ENCODE peak calls at places on chromosomes 16 and 17, in five cellular contexts. O is neural progenitor cell; U is left colon; L is choroid plexus epithelial cell; J is activated T-cell treated with anti-CD3 and anti-CD28 coated beads, Interleukin-2, amount 50 U/mL, for 4 hours. B is an unnamed sample.

GRCh38 chr17:81163051-81163695 is 2.1 kb upstream of the PVALEF start:
- DNase-seq in O (no peak), U (no peak), L (no peak), J (no peak), B (no peak)

GRCh38 chr17:8140058-8140412 is 12.2 kb downstream of the PER1 start:
- DNase-seq in O (no peak), U (no peak), L (no peak), J (no peak), B (peak)

GRCh38 chr17:64084086-64084939 is 45.6 kb downstream of the ERN1 start:
- DNase-seq in O (no peak), U (peak), L (no peak), J (no peak), B (peak)

GRCh38 chr16:10728035-10728462 is 15.6 kb upstream of the NUBP1 start:
- DNase-seq in O (no peak), U (no peak), L (no peak), J (no peak), B (no peak)

GRCh38 chr16:85611455-85612190 is 1.5 kb upstream of the GSE1 start:
- DNase-seq in O (peak), U (peak), L (peak), J (peak), B (no peak)

GRCh38 chr17:17963694-17964436 is 8.3 kb downstream of the TOM1L2 start:
- DNase-seq in O (no peak), U (no peak), L (no peak), J (no peak), B (no peak)

GRCh38 chr16:49688298-49688697 is 167.6 kb downstream of the ZNF423 start:
- DNase-seq in O (no peak), U (no peak), L (no peak), J (no peak), B (no peak)

GRCh38 chr16:10067406-10067805 is 114.8 kb downstream of the GRIN2A start:
- DNase-seq in O (no peak), U (no peak), L (no peak), J (no peak), B (no peak)

GRCh38 chr17:27529230-27529796 is 73.1 kb downstream of the KSR1 start:
- DNase-seq in O (no peak), U (no peak), L (peak), J (no peak), B (peak)

GRCh38 chr16:11328172-11329079 is 16.8 kb upstream of the RMI2 start:
- DNase-seq in O (peak), U (peak), L (peak), J (peak), B (peak)

GRCh38 chr16:65621640-65622039 is 499.8 kb upstream of the CDH11 start:
- DNase-seq in O (no peak), U (no peak), L (peak), J (no peak), B (no peak)

GRCh38 chr17:81119223-81120148 is 45.8 kb upstream of the PVALEF start:
- DNase-seq in O (peak), U (peak), L (peak), J (peak), B (peak)

GRCh38 chr16:82405696-82406095 is 221.1 kb upstream of the CDH13 start:
- DNase-seq in O (no peak), U (no peak), L (no peak), J (no peak), B (no peak)

GRCh38 chr17:55536205-55536604 is 25.0 kb upstream of the SMIM36 start:
- DNase-seq in O (no peak), U (no peak), L (no peak), J (no peak), B (no peak)

GRCh38 chr16:27242868-27243590 is 25.5 kb downstream of the NSMCE1 start:
- DNase-seq in O (peak), U (peak), L (peak), J (no peak), B (peak)

GRCh38 chr17:33200587-33200986 is 92.5 kb downstream of the ASIC2 start:
- DNase-seq in O (no peak), U (no peak), L (no peak), J (no peak), B (no peak)

GRCh38 chr17:44269118-44269794 is 1.3 kb upstream of the SLC4A1 start:
- DNase-seq in O (no peak), U (no peak), L (no peak), J (no peak), B (no peak)

GRCh38 chr17:5035356-5035755 is at the start of gene SLC52A1:
- DNase-seq in O (peak), U (no peak), L (no peak), J (no peak), B (no peak)

GRCh38 chr16:11105038-11105903 is 150.7 kb downstream of the SOCS1 start:
- DNase-seq in O (no peak), U (no peak), L (peak), J (no peak), B (no peak)

GRCh38 chr16:58085584-58086251 is 43.5 kb downstream of the CFAP20 start:
- DNase-seq in O (no peak), U (no peak), L (no peak), J (no peak), B (no peak)

GRCh38 chr16:49378816-49379215 is 5.2 kb downstream of the C16orf78 start:
- DNase-seq in O (no peak), U (no peak), L (no peak), J (no peak), B (no peak)

GRCh38 chr16:10538583-10538982 is 41.8 kb downstream of the EMP2 start:
- DNase-seq in O (no peak), U (no peak), L (no peak), J (no peak), B (no peak)

GRCh38 chr17:75536401-75536800 is 10.9 kb downstream of the LLGL2 start:
- DNase-seq in O (no peak), U (no peak), L (no peak), J (no peak), B (no peak)

GRCh38 chr16:11916524-11917285 is 949 bp upstream of the GSPT1 start:
- DNase-seq in O (no peak), U (peak), L (no peak), J (no peak), B (no peak)

GRCh38 chr16:84292032-84292431 is 2.6 kb upstream of the WFDC1 start:
- DNase-seq in O (no peak), U (no peak), L (peak), J (no peak), B (no peak)

GRCh38 chr16:86089986-86090385 is 191.0 kb downstream of the IRF8 start:
- DNase-seq in O (no peak), U (no peak), L (no peak), J (no peak), B (no peak)

GRCh38 chr16:27254262-27254811 is 14.2 kb downstream of the NSMCE1 start:
- DNase-seq in O (no peak), U (no peak), L (peak), J (no peak), B (no peak)

GRCh38 chr16:67856927-67857546 is 9.5 kb upstream of the CENPT start:
- DNase-seq in O (no peak), U (no peak), L (no peak), J (no peak), B (no peak)

GRCh38 chr16:10121496-10121895 is 60.7 kb downstream of the GRIN2A start:
- DNase-seq in O (no peak), U (no peak), L (peak), J (no peak), B (no peak)

GRCh38 chr16:57004387-57005250 is 15.3 kb downstream of the NLRC5 start:
- DNase-seq in O (no peak), U (no peak), L (no peak), J (no peak), B (no peak)

GRCh38 chr16:3129137-3130131 is 5.4 kb upstream of the ZNF213 start:
- DNase-seq in O (peak), U (peak), L (peak), J (peak), B (peak)

GRCh38 chr17:71633391-71633849 is 487.4 kb upstream of the SOX9 start:
- DNase-seq in O (no peak), U (peak), L (peak), J (no peak), B (no peak)

GRCh38 chr17:49926886-49927285 is 42.1 kb upstream of the DLX4 start:
- DNase-seq in O (no peak), U (no peak), L (no peak), J (no peak), B (no peak)

GRCh38 chr17:351875-352420 is 659 bp downstream of the RPH3AL start:
- DNase-seq in O (no peak), U (no peak), L (no peak), J (no peak), B (no peak)

GRCh38 chr17:76501018-76501826 is at the start of gene RHBDF2:
- DNase-seq in O (peak), U (peak), L (peak), J (peak), B (peak)

GRCh38 chr16:57594531-57595031 is 33.8 kb upstream of the ADGRG1 start:
- DNase-seq in O (no peak), U (no peak), L (no peak), J (no peak), B (no peak)

GRCh38 chr17:44865921-44866320 is 18.2 kb downstream of the HIGD1B start:
- DNase-seq in O (no peak), U (no peak), L (no peak), J (no peak), B (no peak)

GRCh38 chr17:59369026-59369724 is 37.7 kb downstream of the YPEL2 start:
- DNase-seq in O (no peak), U (no peak), L (peak), J (no peak), B (no peak)

GRCh38 chr16:64469906-64470702 is 651.8 kb downstream of the CDH11 start:
- DNase-seq in O (peak), U (no peak), L (peak), J (no peak), B (no peak)

B was measured in CD14-positive monocyte.